ENCODE peak calls at places on chromosomes 7 and 10, in eight cellular contexts. B, G, Y, K, P, R, V and J are unnamed samples.

GRCh38 chr10:78178940-78179339 is 145.3 kb downstream of the RPS24 start:
- DNase-seq in V (no peak), K (peak; percentile 26), R (no peak), B (no peak), G (no peak), Y (peak; percentile 37), P (peak; percentile 19), J (peak; percentile 25)

GRCh38 chr7:152076324-152076821 is 50.9 kb downstream of the GALNT11 start:
- DNase-seq in R (no peak), B (no peak), V (no peak), P (peak; percentile 51), Y (peak; percentile 8), K (peak; percentile 12), G (no peak), J (no peak)

GRCh38 chr7:5689716-5690115 is 91.7 kb downstream of the RNF216 start:
- DNase-seq in K (no peak), P (no peak), B (no peak), Y (no peak), R (no peak), V (no peak), G (no peak), J (peak; percentile 49)

GRCh38 chr10:99854860-99855259 is 72.4 kb downstream of the ABCC2 start:
- DNase-seq in R (no peak), Y (no peak), V (no peak), P (no peak), K (no peak), G (no peak), B (no peak), J (peak; percentile 42)

GRCh38 chr10:81081887-81082620 is 544.4 kb downstream of the SH2D4B start:
- DNase-seq in G (no peak), Y (no peak), K (no peak), P (no peak), R (no peak), B (no peak), V (no peak), J (no peak)

GRCh38 chr7:156651472-156651871 is 10.9 kb downstream of the RNF32 start:
- DNase-seq in P (no peak), G (no peak), K (no peak), R (no peak), V (no peak), B (no peak), Y (no peak), J (no peak)

GRCh38 chr10:95183451-95184230 is 10.4 kb upstream of the ACSM6 start:
- DNase-seq in K (peak; percentile 89), Y (peak; percentile 52), B (peak; percentile 31), V (peak; percentile 18), G (peak; percentile 38), P (peak; percentile 93), R (peak; percentile 48), J (peak; percentile 70)

GRCh38 chr7:101094791-101095375 is 9.6 kb downstream of the TRIM56 start:
- DNase-seq in Y (no peak), R (no peak), K (no peak), V (no peak), G (no peak), P (peak; percentile 56), B (no peak), J (no peak)

GRCh38 chr10:119149723-119150122 is 15.8 kb downstream of the SFXN4 start:
- DNase-seq in V (no peak), B (no peak), K (no peak), Y (no peak), G (no peak), R (no peak), P (no peak), J (no peak)

GRCh38 chr7:121366852-121367431 is 29.2 kb downstream of the FAM3C start:
- DNase-seq in V (no peak), R (no peak), Y (peak; percentile 45), P (peak; percentile 15), K (peak; percentile 19), B (peak; percentile 54), G (peak; percentile 3), J (no peak)

GRCh38 chr7:80763289-80763688 is 124.8 kb downstream of the CD36 start:
- DNase-seq in R (no peak), G (no peak), B (no peak), K (no peak), Y (no peak), P (no peak), V (no peak), J (no peak)

GRCh38 chr7:88361357-88361756 is 54.7 kb upstream of the STEAP4 start:
- DNase-seq in P (no peak), K (no peak), R (no peak), V (no peak), B (peak; percentile 71), G (no peak), Y (no peak), J (no peak)

GRCh38 chr7:117737882-117738281 is 135.4 kb downstream of the CTTNBP2 start:
- DNase-seq in Y (peak; percentile 76), R (no peak), K (no peak), B (no peak), G (no peak), P (no peak), V (no peak), J (no peak)

GRCh38 chr10:7666253-7667023 is at the start of gene ITIH5:
- DNase-seq in V (no peak), B (no peak), Y (no peak), R (no peak), G (no peak), K (no peak), P (peak; percentile 13), J (peak; percentile 28)

GRCh38 chr10:132838346-132838970 is 52.5 kb upstream of the NKX6-2 start:
- DNase-seq in G (no peak), Y (no peak), V (no peak), B (no peak), K (no peak), R (no peak), P (no peak), J (no peak)

GRCh38 chr7:155797262-155798250 is 14.7 kb downstream of the SHH start:
- DNase-seq in P (no peak), Y (no peak), K (no peak), V (no peak), G (no peak), B (no peak), R (no peak), J (no peak)

GRCh38 chr10:133459454-133460207 is 5.9 kb downstream of the SCART1 start:
- DNase-seq in B (no peak), G (no peak), K (no peak), Y (no peak), V (no peak), R (no peak), P (no peak), J (no peak)

GRCh38 chr7:55980266-55980665 is 15.9 kb downstream of the NIPSNAP2 start:
- DNase-seq in Y (no peak), B (no peak), K (no peak), R (no peak), V (no peak), P (no peak), G (no peak), J (no peak)